ENCODE peak calls at places on chromosome 5, in ten cellular contexts. O, E, V, M, W, I, Z, G, H and B are unnamed samples.

GRCh38 chr5:12625667-12626263 is 721.5 kb upstream of the CTNND2 start:
- DNase-seq in V (no peak), M (no peak), I (no peak), H (no peak), W (no peak), Z (no peak), O (no peak), E (no peak), G (no peak), B (no peak)

GRCh38 chr5:181159286-181160143 is 12.1 kb downstream of the OR2V2 start:
- DNase-seq in Z (peak; percentile 94), I (no peak), M (peak; percentile 44), G (peak; percentile 99), E (peak; percentile 71), O (peak; percentile 89), H (peak; percentile 79), V (peak; percentile 88), W (peak; percentile 89), B (peak; percentile 86)

GRCh38 chr5:170612256-170612656 is 108.4 kb downstream of the KCNIP1 start:
- DNase-seq in M (no peak), H (no peak), E (no peak), V (no peak), I (no peak), O (no peak), G (no peak), W (no peak), Z (no peak), B (no peak)

GRCh38 chr5:143402464-143403356 is 776 bp downstream of the NR3C1 start:
- DNase-seq in O (peak; percentile 25), I (no peak), Z (peak; percentile 65), G (peak; percentile 71), H (peak; percentile 32), E (peak; percentile 73), W (peak; percentile 52), M (peak; percentile 30), V (peak; percentile 14), B (peak; percentile 40)

GRCh38 chr5:164504141-164504772 is 998.8 kb downstream of the MAT2B start:
- DNase-seq in Z (peak; percentile 21), M (no peak), H (no peak), W (peak; percentile 6), E (peak; percentile 56), I (no peak), G (peak; percentile 27), O (peak; percentile 21), V (peak; percentile 21), B (peak; percentile 21)

GRCh38 chr5:139186752-139187326 is 11.3 kb downstream of the SIL1 start:
- DNase-seq in G (no peak), I (no peak), W (no peak), O (no peak), M (no peak), H (no peak), V (no peak), Z (no peak), E (peak; percentile 60), B (no peak)

GRCh38 chr5:10333154-10334006 is 20.1 kb upstream of the MARCHF6 start:
- DNase-seq in Z (peak; percentile 39), H (no peak), W (peak; percentile 37), I (no peak), M (no peak), V (peak; percentile 34), E (peak; percentile 50), O (no peak), G (peak; percentile 37), B (peak; percentile 52)

GRCh38 chr5:92544567-92544966 is 1036.5 kb downstream of the NR2F1-AS1 start:
- DNase-seq in E (peak; percentile 81), Z (no peak), O (no peak), W (no peak), V (no peak), I (no peak), G (no peak), M (no peak), H (no peak), B (no peak)